ENCODE peak calls at places on chromosomes 7 and 10, in four cellular contexts. Z, U, N and B are unnamed samples.

GRCh38 chr7:156547884-156548561 is 92.6 kb upstream of the RNF32 start:
- DNase-seq in Z (no peak), N (no peak), U (no peak), B (no peak)

GRCh38 chr10:97023401-97024180 is 162.2 kb downstream of the SLIT1 start:
- DNase-seq in Z (no peak), N (no peak), U (no peak), B (no peak)

GRCh38 chr7:96327429-96327828 is 5.5 kb upstream of the SLC25A13 start:
- DNase-seq in N (no peak), Z (peak; percentile 87), U (no peak), B (peak; percentile 97)

GRCh38 chr10:48792121-48792520 is 107.4 kb downstream of the WDFY4 start:
- DNase-seq in U (no peak), Z (no peak), N (no peak), B (no peak)

GRCh38 chr7:23184709-23185354 is 3.0 kb downstream of the NUP42 start:
- DNase-seq in U (peak; percentile 74), N (peak; percentile 13), Z (peak; percentile 43), B (peak; percentile 38)

GRCh38 chr7:126026421-126027088 is 1096.9 kb upstream of the POT1 start:
- DNase-seq in U (peak; percentile 69), Z (no peak), N (peak; percentile 56), B (no peak)

GRCh38 chr7:132276986-132277716 is 299.1 kb downstream of the PLXNA4 start:
- DNase-seq in Z (no peak), N (no peak), U (peak; percentile 59), B (no peak)

GRCh38 chr7:114086906-114087651 is 168.3 kb upstream of the PPP1R3A start:
- DNase-seq in N (peak; percentile 41), U (peak; percentile 4), Z (peak; percentile 42), B (peak; percentile 70)

GRCh38 chr7:40530292-40530691 is 395.5 kb downstream of the SUGCT start:
- DNase-seq in N (no peak), Z (no peak), U (no peak), B (no peak)

GRCh38 chr10:91682912-91683311 is 50.0 kb upstream of the PPP1R3C start:
- DNase-seq in U (no peak), N (no peak), Z (no peak), B (no peak)

GRCh38 chr10:17836917-17837316 is 27.8 kb downstream of the MRC1 start:
- DNase-seq in N (peak; percentile 61), U (peak; percentile 75), Z (peak; percentile 60), B (peak; percentile 81)

GRCh38 chr10:102781921-102782542 is 38.3 kb downstream of the WBP1L start:
- DNase-seq in N (no peak), U (no peak), Z (no peak), B (no peak)

GRCh38 chr10:17249820-17250219 is 21.8 kb downstream of the VIM start:
- DNase-seq in U (peak; percentile 48), N (peak; percentile 15), Z (no peak), B (no peak)

GRCh38 chr10:1151071-1152033 is 95.2 kb downstream of the WDR37 start:
- DNase-seq in N (no peak), U (no peak), Z (no peak), B (no peak)

GRCh38 chr7:2757361-2757903 is 69.4 kb downstream of the AMZ1 start:
- DNase-seq in U (no peak), Z (peak; percentile 38), N (no peak), B (no peak)

GRCh38 chr7:32921896-32922295 is 30.3 kb upstream of the KBTBD2 start:
- DNase-seq in Z (no peak), U (no peak), N (no peak), B (no peak)

GRCh38 chr7:111223802-111224253 is 132.9 kb downstream of the LRRN3 start:
- DNase-seq in U (no peak), Z (no peak), N (no peak), B (no peak)

GRCh38 chr10:47316131-47316530 is 6.1 kb upstream of the GDF2 start:
- DNase-seq in N (no peak), U (no peak), Z (no peak), B (no peak)

GRCh38 chr10:89591796-89592271 is 53.2 kb downstream of the PANK1 start:
- DNase-seq in U (no peak), N (no peak), Z (no peak), B (peak; percentile 68)

GRCh38 chr7:147833549-147833948 is 757.0 kb upstream of the C7orf33 start:
- DNase-seq in N (peak; percentile 62), Z (no peak), U (no peak), B (no peak)

GRCh38 chr7:26008428-26008827 is 143.6 kb upstream of the NFE2L3 start:
- DNase-seq in N (no peak), U (no peak), Z (no peak), B (no peak)

GRCh38 chr7:155395176-155395797 is 62.6 kb upstream of the EN2 start:
- DNase-seq in N (no peak), Z (no peak), U (no peak), B (no peak)

GRCh38 chr7:44898059-44898458 is 12.7 kb upstream of the PURB start:
- DNase-seq in U (no peak), Z (no peak), N (no peak), B (no peak)

DNA sequence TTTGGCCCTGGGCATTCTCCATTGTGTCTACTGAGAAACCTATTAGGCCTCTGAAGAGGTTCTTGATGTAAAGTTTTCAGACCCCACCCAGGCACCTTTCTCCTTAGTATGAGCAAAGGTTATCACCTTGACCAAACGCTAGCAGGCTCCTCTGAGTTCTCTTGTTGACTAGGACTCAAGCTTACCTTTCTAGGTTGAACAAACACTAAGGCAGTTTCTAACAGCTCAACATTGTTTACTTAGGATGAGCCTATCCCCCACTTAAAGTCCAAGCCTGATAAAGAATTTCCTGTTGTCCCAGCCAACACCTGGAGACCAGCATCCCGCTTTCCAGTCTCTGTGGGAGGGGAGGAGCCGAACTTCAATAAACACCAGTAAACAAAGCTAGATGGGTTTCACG is 26.3 kb upstream of the ITGB8 start:
- DNase-seq in U (no peak), N (no peak), Z (peak; percentile 39), B (peak; percentile 72)
- H3K4me1 ChIP-seq in U (no peaks in the 10 kb centered on the region), N (peaks cover 15% of the 10 kb centered on the region), Z (peaks cover 13% of the 10 kb centered on the region), B (peaks cover 6% of the 10 kb centered on the region)

DNA sequence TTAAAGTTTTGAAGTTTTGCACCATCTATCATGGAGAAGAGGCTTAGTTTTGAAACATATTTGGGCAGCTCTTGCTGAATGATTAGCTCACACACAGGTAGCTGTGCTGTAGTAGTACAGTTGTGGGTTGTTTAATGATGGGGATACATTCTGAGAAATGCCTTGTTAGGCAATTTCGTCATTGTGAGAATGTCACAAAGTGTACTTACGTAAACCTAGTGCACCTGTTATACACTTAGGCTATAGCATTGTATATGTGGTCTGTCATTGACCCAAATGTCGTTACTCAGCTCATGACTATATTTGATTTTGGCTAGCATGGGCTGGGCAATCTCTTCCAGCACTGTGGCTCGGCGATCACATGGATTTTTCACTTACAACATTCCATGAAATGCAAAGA is 247.2 kb upstream of the IGFBP3 start:
- DNase-seq in U (no peak), Z (no peak), N (no peak), B (no peak)
- H3K4me1 ChIP-seq in U (no peaks in the 10 kb centered on the region), Z (no peaks in the 10 kb centered on the region), N (no peaks in the 10 kb centered on the region), B (no peaks in the 10 kb centered on the region)

GRCh38 chr10:119285495-119286267 is 78.3 kb downstream of the GRK5 start:
- DNase-seq in Z (no peak), U (peak; percentile 45), N (no peak), B (no peak)
- H3K4me1 ChIP-seq in Z (peaks cover 44% of the 10 kb centered on the region), U (peaks cover 62% of the 10 kb centered on the region), N (peaks cover 12% of the 10 kb centered on the region), B (peaks cover 29% of the 10 kb centered on the region)

DNA sequence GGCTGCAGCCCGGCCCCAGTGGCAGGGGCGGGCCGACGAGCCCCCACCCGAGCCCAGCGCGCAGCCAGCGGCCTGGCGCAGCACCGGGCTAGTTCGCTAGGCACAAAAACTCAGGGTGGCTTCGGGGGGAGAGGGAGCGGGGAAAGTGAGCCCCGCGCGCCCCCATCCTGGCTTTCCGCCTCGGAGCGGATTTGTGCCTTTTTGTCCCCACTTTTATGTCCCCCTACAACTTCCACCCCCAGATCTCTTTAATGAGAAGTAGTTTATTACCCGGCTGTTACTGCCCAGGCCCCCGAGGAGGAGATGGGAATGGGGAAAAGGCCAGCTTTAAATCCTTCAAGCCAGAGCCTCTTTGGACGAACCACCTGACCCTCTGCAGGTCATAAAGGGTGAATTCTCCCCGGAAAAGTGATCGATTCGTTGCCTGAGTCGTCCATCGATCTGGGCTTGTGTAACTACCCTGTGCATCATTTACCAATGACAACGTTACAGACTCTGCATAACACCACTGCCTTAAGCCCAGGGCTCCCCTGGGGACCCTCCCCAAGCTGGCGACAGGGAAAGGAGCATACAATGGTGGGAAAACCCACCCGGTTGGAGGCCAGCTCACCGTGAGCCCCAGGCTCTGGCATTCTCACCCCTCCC is 598 bp upstream of the SH3PXD2A start:
- DNase-seq in N (peak; percentile 49), U (no peak), Z (no peak), B (no peak)
- H3K4me1 ChIP-seq in N (peaks cover 18% of the 10 kb centered on the region), U (peaks cover 30% of the 10 kb centered on the region), Z (peaks cover 33% of the 10 kb centered on the region), B (no peaks in the 10 kb centered on the region)

DNA sequence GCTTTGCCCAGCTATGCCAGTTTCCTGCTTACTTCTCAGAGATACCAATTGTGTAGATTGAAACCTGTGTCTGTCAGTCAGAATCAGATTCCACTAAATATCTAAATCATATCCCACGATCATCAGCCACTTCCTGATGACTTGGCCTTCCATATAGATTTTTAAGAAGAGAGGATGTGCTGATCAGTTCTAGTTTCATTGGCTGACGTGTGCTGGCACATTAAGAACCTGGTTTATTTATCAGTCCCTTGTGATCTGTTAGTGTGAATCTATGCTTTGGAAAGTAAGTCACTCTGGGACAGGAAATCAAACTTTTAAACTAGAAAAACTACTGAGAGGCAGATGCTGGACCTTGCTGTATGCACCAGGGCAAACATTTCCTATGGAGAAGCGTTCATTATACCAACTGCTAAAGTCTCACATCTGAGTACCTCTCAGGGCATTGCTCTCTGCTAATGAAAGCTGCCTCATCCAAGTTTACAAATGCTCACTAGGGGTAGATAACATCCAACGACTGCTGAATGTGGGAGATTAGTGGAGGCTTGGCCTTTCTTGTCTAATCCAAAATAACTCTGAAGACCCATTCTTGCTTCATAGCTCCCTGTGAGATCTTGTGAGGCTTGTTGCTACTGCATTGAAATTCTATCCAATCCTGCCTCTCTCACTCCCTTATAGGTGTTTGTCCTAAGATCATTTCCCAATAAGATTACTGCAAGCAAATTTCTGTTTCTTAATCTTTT is 109.1 kb downstream of the ARL4A start:
- DNase-seq in Z (no peak), U (no peak), N (peak; percentile 24), B (no peak)
- H3K4me1 ChIP-seq in Z (peaks cover 12% of the 10 kb centered on the region), U (no peaks in the 10 kb centered on the region), N (peaks cover 11% of the 10 kb centered on the region), B (no peaks in the 10 kb centered on the region)

GRCh38 chr7:79406371-79406770 is 47.1 kb downstream of the MAGI2 start:
- DNase-seq in U (no peak), N (no peak), Z (no peak), B (no peak)

GRCh38 chr7:79405368-79405767 is 48.1 kb downstream of the MAGI2 start:
- DNase-seq in N (no peak), Z (no peak), U (no peak), B (no peak)

GRCh38 chr7:79403879-79404278 is 49.6 kb downstream of the MAGI2 start:
- DNase-seq in N (no peak), Z (no peak), U (no peak), B (no peak)

GRCh38 chr7:79401254-79401653 is 52.2 kb downstream of the MAGI2 start:
- DNase-seq in U (no peak), Z (no peak), N (no peak), B (no peak)

DNA sequence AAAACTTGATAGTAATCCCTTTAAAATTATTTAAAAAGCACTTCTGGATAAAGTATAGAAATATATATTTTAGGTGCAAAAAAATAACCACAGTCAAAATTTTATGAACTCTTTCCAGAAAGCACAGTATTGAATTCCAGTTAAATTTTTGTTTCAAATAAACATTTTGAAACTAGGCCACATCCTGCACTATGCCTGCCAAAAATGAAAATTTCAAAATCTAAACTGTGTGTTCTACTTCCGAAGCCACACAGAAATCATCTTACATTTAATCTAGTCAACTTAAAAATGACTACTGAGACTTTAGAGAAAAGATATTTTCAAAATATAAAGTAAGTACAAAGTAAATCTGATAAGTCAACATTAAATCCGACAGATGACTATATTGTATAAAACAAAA is 50.0 kb downstream of the MAGI2 start:
- DNase-seq in U (no peak), N (no peak), Z (no peak), B (no peak)
- H3K4me1 ChIP-seq in U (no peaks in the 10 kb centered on the region), N (no peaks in the 10 kb centered on the region), Z (no peaks in the 10 kb centered on the region), B (no peaks in the 10 kb centered on the region)

GRCh38 chr10:125081931-125082330 is 78.4 kb downstream of the CTBP2 start:
- DNase-seq in N (no peak), U (no peak), Z (no peak), B (no peak)
- H3K4me1 ChIP-seq in N (no peaks in the 10 kb centered on the region), U (peaks cover 6% of the 10 kb centered on the region), Z (no peaks in the 10 kb centered on the region), B (no peaks in the 10 kb centered on the region)